ENCODE peak calls at places on chromosomes 16 and 17, in eight cellular contexts. One of them, this sample, is unnamed.

GRCh38 chr17:82927661-82928601 is 88.1 kb upstream of the ZNF750 start:
- DNase-seq in A549: no peak
- DNase-seq in mucosa of descending colon: no peak
- DNase-seq in psoas muscle: peak; percentile 27
- DNase-seq in AG09309: no peak
- DNase-seq in CD8-positive, alpha-beta memory T cell: peak; percentile 37
- DNase-seq in tibial artery: peak; percentile 60
- DNase-seq in fibroblast of the aortic adventitia: no peak
- DNase-seq in this sample: no peak

GRCh38 chr17:51355314-51356083 is 95.2 kb downstream of the UTP18 start:
- DNase-seq in AG09309: peak; percentile 10
- DNase-seq in A549: no peak
- DNase-seq in fibroblast of the aortic adventitia: peak; percentile 30
- DNase-seq in mucosa of descending colon: no peak
- DNase-seq in tibial artery: no peak
- DNase-seq in CD8-positive, alpha-beta memory T cell: no peak
- DNase-seq in psoas muscle: no peak
- DNase-seq in this sample: no peak

GRCh38 chr16:51154271-51155171 is 3.5 kb upstream of the SALL1 start:
- DNase-seq in A549: no peak
- DNase-seq in fibroblast of the aortic adventitia: no peak
- DNase-seq in tibial artery: no peak
- DNase-seq in CD8-positive, alpha-beta memory T cell: no peak
- DNase-seq in mucosa of descending colon: peak; percentile 19
- DNase-seq in AG09309: no peak
- DNase-seq in psoas muscle: no peak
- DNase-seq in this sample: no peak

GRCh38 chr16:535446-536405 is 8.2 kb downstream of the CAPN15 start:
- DNase-seq in psoas muscle: peak; percentile 82
- DNase-seq in CD8-positive, alpha-beta memory T cell: no peak
- DNase-seq in mucosa of descending colon: peak; percentile 81
- DNase-seq in tibial artery: no peak
- DNase-seq in fibroblast of the aortic adventitia: peak; percentile 70
- DNase-seq in A549: peak; percentile 58
- DNase-seq in AG09309: no peak
- DNase-seq in this sample: no peak

GRCh38 chr17:16911141-16911937 is 60.6 kb downstream of the TNFRSF13B start:
- DNase-seq in A549: no peak
- DNase-seq in mucosa of descending colon: no peak
- DNase-seq in tibial artery: peak; percentile 51
- DNase-seq in fibroblast of the aortic adventitia: no peak
- DNase-seq in psoas muscle: no peak
- DNase-seq in CD8-positive, alpha-beta memory T cell: no peak
- DNase-seq in AG09309: no peak
- DNase-seq in this sample: peak; percentile 74

GRCh38 chr16:84808812-84809211 is 11.0 kb upstream of the CRISPLD2 start:
- DNase-seq in AG09309: no peak
- DNase-seq in CD8-positive, alpha-beta memory T cell: no peak
- DNase-seq in psoas muscle: no peak
- DNase-seq in tibial artery: no peak
- DNase-seq in fibroblast of the aortic adventitia: no peak
- DNase-seq in mucosa of descending colon: no peak
- DNase-seq in A549: no peak
- DNase-seq in this sample: no peak

GRCh38 chr17:74746376-74746775 is 2.1 kb upstream of the NHERF1 start:
- DNase-seq in mucosa of descending colon: no peak
- DNase-seq in psoas muscle: no peak
- DNase-seq in CD8-positive, alpha-beta memory T cell: peak; percentile 18
- DNase-seq in A549: no peak
- DNase-seq in tibial artery: no peak
- DNase-seq in AG09309: no peak
- DNase-seq in fibroblast of the aortic adventitia: no peak
- DNase-seq in this sample: no peak

GRCh38 chr17:47705536-47706481 is 11.8 kb downstream of the TBKBP1 start:
- DNase-seq in psoas muscle: no peak
- DNase-seq in AG09309: no peak
- DNase-seq in CD8-positive, alpha-beta memory T cell: peak; percentile 65
- DNase-seq in fibroblast of the aortic adventitia: no peak
- DNase-seq in A549: no peak
- DNase-seq in mucosa of descending colon: no peak
- DNase-seq in tibial artery: no peak
- DNase-seq in this sample: no peak

GRCh38 chr17:73643012-73643845 is 1.0 kb downstream of the SDK2 start:
- DNase-seq in fibroblast of the aortic adventitia: no peak
- DNase-seq in tibial artery: no peak
- DNase-seq in mucosa of descending colon: peak; percentile 41
- DNase-seq in A549: peak; percentile 64
- DNase-seq in psoas muscle: no peak
- DNase-seq in AG09309: no peak
- DNase-seq in CD8-positive, alpha-beta memory T cell: no peak
- DNase-seq in this sample: no peak

GRCh38 chr16:54106078-54106477 is 180.5 kb downstream of the IRX3 start:
- DNase-seq in tibial artery: no peak
- DNase-seq in psoas muscle: no peak
- DNase-seq in CD8-positive, alpha-beta memory T cell: no peak
- DNase-seq in A549: no peak
- DNase-seq in fibroblast of the aortic adventitia: no peak
- DNase-seq in mucosa of descending colon: no peak
- DNase-seq in AG09309: no peak
- DNase-seq in this sample: no peak

GRCh38 chr17:27457731-27458523 is 1.7 kb downstream of the KSR1 start:
- DNase-seq in fibroblast of the aortic adventitia: peak; percentile 52
- DNase-seq in AG09309: peak; percentile 63
- DNase-seq in mucosa of descending colon: no peak
- DNase-seq in psoas muscle: no peak
- DNase-seq in CD8-positive, alpha-beta memory T cell: no peak
- DNase-seq in A549: no peak
- DNase-seq in tibial artery: no peak
- DNase-seq in this sample: no peak

GRCh38 chr16:30524575-30525571 is 1.5 kb downstream of the ZNF768 start:
- DNase-seq in tibial artery: no peak
- DNase-seq in fibroblast of the aortic adventitia: no peak
- DNase-seq in psoas muscle: peak; percentile 30
- DNase-seq in A549: no peak
- DNase-seq in mucosa of descending colon: no peak
- DNase-seq in AG09309: no peak
- DNase-seq in CD8-positive, alpha-beta memory T cell: no peak
- DNase-seq in this sample: no peak

GRCh38 chr16:86631441-86631840 is 53.1 kb downstream of the FOXL1 start:
- DNase-seq in fibroblast of the aortic adventitia: peak; percentile 42
- DNase-seq in mucosa of descending colon: no peak
- DNase-seq in tibial artery: no peak
- DNase-seq in AG09309: no peak
- DNase-seq in psoas muscle: no peak
- DNase-seq in A549: peak; percentile 24
- DNase-seq in CD8-positive, alpha-beta memory T cell: no peak
- DNase-seq in this sample: no peak

GRCh38 chr17:4721203-4722135 is 9.8 kb upstream of the MED11 start:
- DNase-seq in A549: peak; percentile 95
- DNase-seq in tibial artery: no peak
- DNase-seq in psoas muscle: no peak
- DNase-seq in mucosa of descending colon: peak; percentile 85
- DNase-seq in fibroblast of the aortic adventitia: peak; percentile 73
- DNase-seq in AG09309: no peak
- DNase-seq in CD8-positive, alpha-beta memory T cell: peak; percentile 65
- DNase-seq in this sample: no peak

GRCh38 chr16:68408428-68408827 is 39.9 kb downstream of the SMPD3 start:
- DNase-seq in tibial artery: no peak
- DNase-seq in psoas muscle: no peak
- DNase-seq in CD8-positive, alpha-beta memory T cell: no peak
- DNase-seq in A549: no peak
- DNase-seq in mucosa of descending colon: no peak
- DNase-seq in fibroblast of the aortic adventitia: no peak
- DNase-seq in AG09309: no peak
- DNase-seq in this sample: no peak

DNA sequence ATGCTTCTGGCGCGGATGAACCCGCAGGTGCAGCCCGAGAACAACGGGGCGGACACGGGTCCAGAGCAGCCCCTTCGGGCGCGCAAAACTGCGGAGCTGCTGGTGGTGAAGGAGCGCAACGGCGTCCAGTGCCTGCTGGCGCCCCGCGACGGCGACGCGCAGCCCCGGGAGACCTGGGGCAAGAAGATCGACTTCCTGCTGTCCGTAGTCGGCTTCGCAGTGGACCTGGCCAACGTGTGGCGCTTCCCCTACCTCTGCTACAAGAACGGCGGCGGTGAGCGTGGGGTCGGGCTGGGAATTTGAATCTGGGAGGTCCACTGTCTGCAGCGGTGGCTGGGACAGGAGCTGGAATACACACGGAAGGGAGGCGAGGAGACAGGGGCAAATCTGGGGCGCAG is 906 bp downstream of the SLC6A2 start:
- DNase-seq in A549: no peak
- DNase-seq in mucosa of descending colon: no peak
- DNase-seq in tibial artery: no peak
- DNase-seq in psoas muscle: no peak
- DNase-seq in CD8-positive, alpha-beta memory T cell: no peak
- DNase-seq in fibroblast of the aortic adventitia: no peak
- DNase-seq in AG09309: no peak
- DNase-seq in this sample: no peak
- H3K4me3 ChIP-seq in A549: no peak overlapping the region
- H3K4me3 ChIP-seq in mucosa of descending colon: no peak overlapping the region
- H3K4me3 ChIP-seq in tibial artery: peak overlapping the region; percentile 28
- H3K4me3 ChIP-seq in psoas muscle: peak overlapping the region; percentile 47
- H3K4me3 ChIP-seq in CD8-positive, alpha-beta memory T cell: no peak overlapping the region
- H3K4me3 ChIP-seq in fibroblast of the aortic adventitia: no peak overlapping the region
- H3K4me3 ChIP-seq in AG09309: no peak overlapping the region
- H3K4me3 ChIP-seq in this sample: no peak overlapping the region

DNA sequence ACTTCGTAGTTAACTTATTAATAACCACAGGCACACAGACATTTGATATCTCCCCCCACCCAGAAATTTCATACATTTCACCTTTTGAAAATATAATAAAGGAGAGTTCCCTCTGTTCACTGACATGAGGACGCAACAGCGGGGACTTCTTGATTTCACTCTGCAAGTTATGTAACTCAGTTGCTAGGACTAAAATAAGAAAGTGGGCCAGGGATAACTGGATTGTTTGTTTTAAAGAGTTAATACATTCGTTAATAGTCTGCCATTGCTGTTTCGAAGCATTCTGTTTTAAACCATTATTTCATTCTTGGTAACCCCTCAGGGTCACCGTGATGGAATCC is 1.2 kb downstream of the RHOT1 start:
- DNase-seq in AG09309: no peak
- DNase-seq in CD8-positive, alpha-beta memory T cell: no peak
- DNase-seq in psoas muscle: no peak
- DNase-seq in A549: no peak
- DNase-seq in tibial artery: no peak
- DNase-seq in fibroblast of the aortic adventitia: no peak
- DNase-seq in mucosa of descending colon: no peak
- DNase-seq in this sample: no peak
- H3K4me3 ChIP-seq in AG09309: peak overlapping the region; percentile 91
- H3K4me3 ChIP-seq in CD8-positive, alpha-beta memory T cell: peak overlapping the region; percentile 95
- H3K4me3 ChIP-seq in psoas muscle: peak overlapping the region; percentile 86
- H3K4me3 ChIP-seq in A549: peak overlapping the region; percentile 86
- H3K4me3 ChIP-seq in tibial artery: peak overlapping the region; percentile 81
- H3K4me3 ChIP-seq in fibroblast of the aortic adventitia: peak overlapping the region; percentile 96
- H3K4me3 ChIP-seq in mucosa of descending colon: no peak overlapping the region
- H3K4me3 ChIP-seq in this sample: peak overlapping the region; percentile 65

GRCh38 chr17:50199211-50199633 is 2.2 kb downstream of the COL1A1 start:
- DNase-seq in psoas muscle: no peak
- DNase-seq in tibial artery: peak; percentile 78
- DNase-seq in A549: no peak
- DNase-seq in AG09309: no peak
- DNase-seq in fibroblast of the aortic adventitia: peak; percentile 39
- DNase-seq in mucosa of descending colon: no peak
- DNase-seq in CD8-positive, alpha-beta memory T cell: no peak
- DNase-seq in this sample: no peak
- H3K4me3 ChIP-seq in psoas muscle: peak overlapping the region; percentile 58
- H3K4me3 ChIP-seq in tibial artery: peak overlapping the region; percentile 89
- H3K4me3 ChIP-seq in A549: peak overlapping the region; percentile 47
- H3K4me3 ChIP-seq in AG09309: peak overlapping the region; percentile 97
- H3K4me3 ChIP-seq in fibroblast of the aortic adventitia: peak overlapping the region; percentile 73
- H3K4me3 ChIP-seq in mucosa of descending colon: no peak overlapping the region
- H3K4me3 ChIP-seq in CD8-positive, alpha-beta memory T cell: no peak overlapping the region
- H3K4me3 ChIP-seq in this sample: no peak overlapping the region

GRCh38 chr16:57563761-57564160 is 21.3 kb downstream of the ADGRG5 start:
- DNase-seq in A549: no peak
- DNase-seq in psoas muscle: no peak
- DNase-seq in AG09309: no peak
- DNase-seq in mucosa of descending colon: no peak
- DNase-seq in tibial artery: no peak
- DNase-seq in CD8-positive, alpha-beta memory T cell: no peak
- DNase-seq in fibroblast of the aortic adventitia: no peak
- DNase-seq in this sample: no peak

GRCh38 chr16:57562669-57563486 is 20.4 kb downstream of the ADGRG5 start:
- DNase-seq in psoas muscle: no peak
- DNase-seq in AG09309: no peak
- DNase-seq in A549: no peak
- DNase-seq in fibroblast of the aortic adventitia: no peak
- DNase-seq in tibial artery: no peak
- DNase-seq in CD8-positive, alpha-beta memory T cell: no peak
- DNase-seq in mucosa of descending colon: no peak
- DNase-seq in this sample: no peak

GRCh38 chr16:57564571-57565270 is 22.3 kb downstream of the ADGRG5 start:
- DNase-seq in A549: no peak
- DNase-seq in AG09309: no peak
- DNase-seq in tibial artery: no peak
- DNase-seq in CD8-positive, alpha-beta memory T cell: no peak
- DNase-seq in fibroblast of the aortic adventitia: peak; percentile 24
- DNase-seq in psoas muscle: no peak
- DNase-seq in mucosa of descending colon: no peak
- DNase-seq in this sample: no peak

GRCh38 chr16:57562066-57562465 is 19.6 kb downstream of the ADGRG5 start:
- DNase-seq in A549: no peak
- DNase-seq in mucosa of descending colon: no peak
- DNase-seq in AG09309: no peak
- DNase-seq in CD8-positive, alpha-beta memory T cell: no peak
- DNase-seq in psoas muscle: no peak
- DNase-seq in tibial artery: no peak
- DNase-seq in fibroblast of the aortic adventitia: no peak
- DNase-seq in this sample: no peak

GRCh38 chr16:57563487-57563750 is 21.0 kb downstream of the ADGRG5 start:
- DNase-seq in mucosa of descending colon: no peak
- DNase-seq in tibial artery: no peak
- DNase-seq in CD8-positive, alpha-beta memory T cell: no peak
- DNase-seq in AG09309: no peak
- DNase-seq in psoas muscle: no peak
- DNase-seq in fibroblast of the aortic adventitia: no peak
- DNase-seq in A549: no peak
- DNase-seq in this sample: no peak
- H3K4me3 ChIP-seq in mucosa of descending colon: no peak overlapping the region
- H3K4me3 ChIP-seq in tibial artery: no peak overlapping the region
- H3K4me3 ChIP-seq in CD8-positive, alpha-beta memory T cell: no peak overlapping the region
- H3K4me3 ChIP-seq in AG09309: no peak overlapping the region
- H3K4me3 ChIP-seq in psoas muscle: no peak overlapping the region
- H3K4me3 ChIP-seq in fibroblast of the aortic adventitia: no peak overlapping the region
- H3K4me3 ChIP-seq in A549: no peak overlapping the region
- H3K4me3 ChIP-seq in this sample: no peak overlapping the region

GRCh38 chr16:1800703-1801102 is 7.2 kb upstream of the IGFALS start:
- DNase-seq in fibroblast of the aortic adventitia: no peak
- DNase-seq in psoas muscle: no peak
- DNase-seq in AG09309: no peak
- DNase-seq in mucosa of descending colon: no peak
- DNase-seq in tibial artery: no peak
- DNase-seq in A549: no peak
- DNase-seq in CD8-positive, alpha-beta memory T cell: no peak
- DNase-seq in this sample: no peak
- H3K4me3 ChIP-seq in fibroblast of the aortic adventitia: no peak overlapping the region
- H3K4me3 ChIP-seq in psoas muscle: no peak overlapping the region
- H3K4me3 ChIP-seq in AG09309: no peak overlapping the region
- H3K4me3 ChIP-seq in mucosa of descending colon: no peak overlapping the region
- H3K4me3 ChIP-seq in tibial artery: no peak overlapping the region
- H3K4me3 ChIP-seq in A549: no peak overlapping the region
- H3K4me3 ChIP-seq in CD8-positive, alpha-beta memory T cell: no peak overlapping the region
- H3K4me3 ChIP-seq in this sample: no peak overlapping the region

This sample was measured in Jurkat, Clone E6-1.